ENCODE peak calls at places on chromosomes 12 and 14, in eight cellular contexts. S, O, Q, R, A, W, V and U are unnamed samples. For H3K4me1, the result is how much of the 10 kb centered on the place peaks cover.

GRCh38 chr12:57744194-57744776 is 554 bp upstream of the TSPAN31 start:
- DNase-seq in V (no peak), S (peak), O (peak), Q (peak), W (no peak), A (no peak), R (no peak), U (peak)

GRCh38 chr12:80320121-80320678 is 123.8 kb upstream of the PTPRQ start:
- DNase-seq in A (no peak), O (no peak), W (no peak), V (peak), Q (no peak), R (no peak), S (no peak), U (no peak)

GRCh38 chr12:19190292-19191031 is 60.9 kb downstream of the PLEKHA5 start:
- DNase-seq in O (peak), Q (no peak), R (no peak), A (no peak), S (no peak), V (no peak), W (peak), U (no peak)

GRCh38 chr14:22266141-22266442 is 322.9 kb downstream of the DAD1 start:
- DNase-seq in Q (no peak), S (no peak), O (no peak), V (no peak), A (no peak), W (no peak), R (no peak), U (no peak)

GRCh38 chr14:33768458-33768830 is 182.4 kb downstream of the EGLN3 start:
- DNase-seq in R (no peak), V (no peak), Q (no peak), O (peak), S (no peak), W (peak), A (no peak), U (no peak)

GRCh38 chr12:95859344-95859816 is 628 bp downstream of the SNRPF start:
- DNase-seq in O (peak), R (peak), V (no peak), W (peak), S (no peak), Q (no peak), A (peak), U (no peak)

GRCh38 chr14:71165650-71166049 is 258.4 kb downstream of the PCNX1 start:
- DNase-seq in O (no peak), V (no peak), A (no peak), W (peak), R (no peak), Q (no peak), S (no peak), U (peak)

GRCh38 chr12:26120561-26121274 is 4.1 kb downstream of the BHLHE41 start:
- DNase-seq in Q (no peak), R (no peak), A (no peak), S (no peak), W (no peak), O (peak), V (no peak), U (no peak)

GRCh38 chr14:54975856-54976255 is 51.0 kb downstream of the WDHD1 start:
- DNase-seq in Q (no peak), O (no peak), S (no peak), W (peak), V (no peak), R (no peak), A (no peak), U (no peak)

GRCh38 chr12:79886917-79887519 is 47.9 kb downstream of the PPP1R12A start:
- DNase-seq in R (peak), A (peak), W (peak), S (no peak), Q (no peak), O (peak), V (no peak), U (no peak)

GRCh38 chr12:130714091-130714590 is 2.0 kb downstream of the RIMBP2 start:
- DNase-seq in O (no peak), V (no peak), Q (no peak), R (no peak), W (no peak), A (no peak), S (no peak), U (no peak)

GRCh38 chr14:88005978-88006851 is 1.3 kb downstream of the GPR65 start:
- DNase-seq in Q (peak), W (no peak), A (peak), S (peak), R (no peak), V (no peak), O (no peak), U (no peak)

GRCh38 chr14:56491299-56492285 is 88.0 kb upstream of the TMEM260 start:
- DNase-seq in A (peak), V (peak), W (peak), Q (no peak), S (no peak), O (peak), R (peak), U (no peak)

GRCh38 chr14:89408907-89409675 is 7.9 kb downstream of the FOXN3 start:
- DNase-seq in A (no peak), S (no peak), V (no peak), Q (no peak), W (peak), O (no peak), R (no peak), U (no peak)

GRCh38 chr12:76945867-76946266 is 67.0 kb upstream of the CSRP2 start:
- DNase-seq in W (peak), Q (no peak), S (no peak), O (peak), R (no peak), V (no peak), A (no peak), U (no peak)

GRCh38 chr12:123044351-123044750 is 63.9 kb downstream of the ARL6IP4 start:
- DNase-seq in R (no peak), S (no peak), A (no peak), O (no peak), Q (no peak), W (no peak), V (no peak), U (no peak)

GRCh38 chr12:95129115-95129514 is 55.7 kb upstream of the NR2C1 start:
- DNase-seq in O (no peak), A (no peak), Q (no peak), V (no peak), S (no peak), R (no peak), W (no peak), U (no peak)

GRCh38 chr12:29164477-29165163 is 15.5 kb downstream of the FAR2 start:
- DNase-seq in Q (no peak), W (peak), S (no peak), O (peak), V (no peak), A (peak), R (no peak), U (no peak)

GRCh38 chr12:110104188-110104969 is 19.8 kb upstream of the IFT81 start:
- DNase-seq in O (peak), Q (no peak), S (no peak), W (peak), V (no peak), R (peak), A (no peak), U (no peak)

GRCh38 chr14:78123650-78124253 is 46.4 kb upstream of the NRXN3 start:
- DNase-seq in S (no peak), R (no peak), W (no peak), O (no peak), V (no peak), Q (no peak), A (no peak), U (no peak)

GRCh38 chr12:8449293-8449944 is 6.3 kb upstream of the CLEC6A start:
- DNase-seq in A (no peak), W (no peak), R (no peak), Q (no peak), O (no peak), V (no peak), S (no peak), U (no peak)

GRCh38 chr12:84043355-84043754 is 869.2 kb downstream of the SLC6A15 start:
- DNase-seq in A (no peak), W (no peak), O (no peak), R (peak), S (no peak), V (no peak), Q (no peak), U (peak)

GRCh38 chr12:108825205-108825950 is 32.0 kb downstream of the SSH1 start:
- DNase-seq in O (peak), R (no peak), V (no peak), W (peak), S (no peak), Q (no peak), A (no peak), U (no peak)
- H3K4me1 ChIP-seq in O (half or more), R (under half), V (under half), W (under half), S (under half), Q (under half), A (under half), U (under half)

DNA sequence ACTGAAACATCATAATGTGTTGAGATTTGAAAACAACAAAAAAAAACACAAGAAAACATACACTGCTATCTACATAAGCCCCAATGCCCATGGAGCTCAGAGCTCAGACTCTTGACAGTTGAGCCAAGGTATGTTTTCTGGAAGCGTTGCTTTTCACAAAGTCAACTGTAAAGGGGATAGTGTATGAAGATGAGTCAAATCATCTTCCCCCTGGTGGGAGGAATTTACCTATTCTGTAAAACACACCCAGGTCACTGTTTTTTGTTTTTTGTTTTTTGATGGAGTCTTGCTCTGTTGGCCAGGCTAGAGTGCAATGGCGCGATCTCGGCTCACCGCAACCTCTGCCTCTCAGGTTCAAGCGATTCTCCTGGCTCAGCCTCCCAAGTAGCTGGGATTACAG is 361.4 kb upstream of the DIO2 start:
- DNase-seq in V (no peak), A (no peak), R (no peak), O (no peak), Q (no peak), W (no peak), S (no peak), U (no peak)
- H3K4me1 ChIP-seq in V (under half), A (under half), R (under half), O (under half), Q (under half), W (under half), S (under half), U (under half)

GRCh38 chr14:32350020-32350419 is 20.9 kb downstream of the AKAP6 start:
- DNase-seq in V (no peak), S (no peak), Q (no peak), W (no peak), O (no peak), R (no peak), A (no peak), U (no peak)
- H3K4me1 ChIP-seq in V (under half), S (under half), Q (under half), W (under half), O (under half), R (under half), A (under half), U (under half)

GRCh38 chr12:89344043-89344861 is 8.0 kb downstream of the DUSP6 start:
- DNase-seq in W (no peak), A (no peak), R (peak), O (no peak), V (no peak), Q (no peak), S (no peak), U (no peak)
- H3K4me1 ChIP-seq in W (under half), A (under half), R (half or more), O (under half), V (under half), Q (under half), S (under half), U (under half)

DNA sequence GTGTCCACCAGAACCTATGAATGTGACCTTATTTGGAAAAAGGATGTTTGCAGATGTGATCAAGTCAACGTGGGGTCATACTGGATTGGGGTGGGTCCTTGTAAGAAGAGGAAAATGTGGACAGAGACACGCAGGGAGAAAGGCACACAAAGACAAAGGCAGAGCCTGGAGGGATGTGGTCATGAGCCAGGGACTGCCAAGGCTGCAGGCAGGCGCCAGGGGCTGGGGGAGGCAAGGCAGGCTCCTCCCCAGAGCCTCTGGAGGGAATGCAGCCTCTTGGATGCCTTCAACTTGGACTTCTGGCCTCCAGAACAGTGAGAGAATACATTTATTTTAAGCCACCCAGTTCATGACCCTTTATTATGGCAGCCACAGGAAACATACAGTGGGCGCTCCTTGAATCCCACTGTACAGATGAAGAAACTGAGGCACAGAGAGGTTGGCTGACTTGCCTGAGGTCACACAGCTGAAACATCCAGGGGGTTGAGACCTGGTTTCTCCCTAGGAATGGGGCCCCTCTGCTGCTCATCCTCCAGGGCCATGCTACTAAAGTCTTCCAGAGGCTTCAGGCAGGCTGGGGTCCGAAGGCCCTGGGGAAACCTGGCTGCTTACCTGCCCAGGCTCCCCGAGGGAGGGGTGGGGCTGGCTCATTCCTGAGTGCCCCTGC is 99.7 kb downstream of the RFLNA start:
- DNase-seq in O (peak), Q (no peak), W (peak), S (no peak), A (no peak), R (no peak), V (no peak), U (no peak)
- H3K4me1 ChIP-seq in O (under half), Q (under half), W (under half), S (under half), A (under half), R (under half), V (under half), U (half or more)